ENCODE peak calls at places on chromosomes 11 and 22, in eight cellular contexts. U is tibial artery; G is upper lobe of right lung; I is islet precursor cell; Z is left kidney; W is nephron progenitor cell; K is stimulated activated CD4-positive, alpha-beta T cell treated with anti-CD3 and anti-CD28 coated beads, Interleukin-1b, Interleukin-23, amount 100 ng/mL, for 1 hour; T is activated CD4-positive, alpha-beta T cell treated with anti-CD3 and anti-CD28 coated beads, Interleukin-2, amount 50 U/mL, for 1 hour. X is an unnamed sample.

GRCh38 chr11:67120881-67121710 is 2.0 kb downstream of the KDM2A start:
- DNase-seq in K (no peak), I (no peak), Z (peak), G (no peak), W (no peak), U (peak), T (no peak), X (no peak)

GRCh38 chr11:36628765-36629199 is 30.7 kb upstream of the RAG2 start:
- DNase-seq in Z (peak), U (no peak), W (no peak), I (peak), K (no peak), T (no peak), G (no peak), X (no peak)

GRCh38 chr11:66322732-66323427 is 6.0 kb upstream of the CD248 start:
- DNase-seq in Z (no peak), W (no peak), I (peak), U (peak), G (no peak), T (no peak), K (no peak), X (no peak)

GRCh38 chr11:119536801-119537200 is 113.8 kb upstream of the THY1 start:
- DNase-seq in K (no peak), U (no peak), I (peak), W (no peak), T (no peak), Z (no peak), G (no peak), X (no peak)

GRCh38 chr11:23509023-23509422 is 648.7 kb upstream of the CCDC179 start:
- DNase-seq in Z (no peak), W (no peak), G (no peak), K (no peak), I (no peak), U (no peak), T (no peak), X (no peak)

GRCh38 chr22:49914256-49914655 is 4.0 kb downstream of the ALG12 start:
- DNase-seq in W (no peak), K (no peak), Z (no peak), G (no peak), I (no peak), T (no peak), U (no peak), X (no peak)

GRCh38 chr11:130829801-130830562 is 86.3 kb downstream of the SNX19 start:
- DNase-seq in T (no peak), Z (peak), G (no peak), K (no peak), U (peak), I (no peak), W (no peak), X (no peak)

GRCh38 chr11:34180045-34180813 is 74.8 kb downstream of the NAT10 start:
- DNase-seq in I (no peak), G (no peak), T (no peak), W (no peak), U (no peak), Z (no peak), K (no peak), X (no peak)

GRCh38 chr11:111631666-111632039 is 29.4 kb downstream of the SIK2 start:
- DNase-seq in G (no peak), T (no peak), W (no peak), K (no peak), U (no peak), Z (no peak), I (peak), X (no peak)

GRCh38 chr22:49853981-49854791 is 542 bp downstream of the ZBED4 start:
- DNase-seq in U (no peak), I (peak), Z (peak), K (no peak), G (peak), T (peak), W (peak), X (peak)

GRCh38 chr11:68137833-68138232 is 16.6 kb upstream of the CHKA start:
- DNase-seq in T (no peak), K (no peak), Z (no peak), W (no peak), G (no peak), U (no peak), I (no peak), X (no peak)

GRCh38 chr11:117095301-117096139 is 2.7 kb downstream of the SIK3 start:
- DNase-seq in K (no peak), Z (peak), U (no peak), W (no peak), T (no peak), I (no peak), G (no peak), X (no peak)

GRCh38 chr11:1435820-1436467 is 46.2 kb downstream of the BRSK2 start:
- DNase-seq in U (no peak), I (no peak), W (peak), K (no peak), Z (peak), G (no peak), T (no peak), X (no peak)

GRCh38 chr11:41461057-41461681 is 1.7 kb upstream of the LRRC4C start:
- DNase-seq in G (no peak), I (no peak), U (no peak), K (no peak), Z (peak), T (no peak), W (no peak), X (no peak)

GRCh38 chr11:76141901-76142300 is 64.4 kb downstream of the WNT11 start:
- DNase-seq in W (no peak), U (no peak), T (no peak), I (peak), G (no peak), Z (no peak), K (no peak), X (no peak)

GRCh38 chr11:113991718-113992458 is 17.0 kb downstream of the HTR3A start:
- DNase-seq in W (no peak), U (no peak), Z (no peak), G (no peak), T (no peak), K (no peak), I (no peak), X (no peak)

GRCh38 chr22:36979016-36979415 is 40.2 kb downstream of the TST start:
- DNase-seq in G (no peak), Z (no peak), I (no peak), T (no peak), U (no peak), K (no peak), W (no peak), X (no peak)

GRCh38 chr11:74871037-74871436 is 77.9 kb downstream of the XRRA1 start:
- DNase-seq in W (no peak), K (no peak), G (no peak), U (no peak), T (no peak), Z (no peak), I (no peak), X (no peak)

GRCh38 chr11:28038775-28039174 is 69.2 kb downstream of the KIF18A start:
- DNase-seq in Z (no peak), W (no peak), I (no peak), K (no peak), U (no peak), G (no peak), T (no peak), X (no peak)